ENCODE peak calls at places on chromosomes 3 and 15, in seven cellular contexts. One of them, this sample, is unnamed.

GRCh38 chr15:62124176-62124952 is 40.7 kb downstream of the C2CD4B start:
- DNase-seq in GM06990: no peak
- DNase-seq in NCI-H460: no peak
- DNase-seq in foreskin fibroblast: peak; percentile 5
- DNase-seq in HFFc6: no peak
- DNase-seq in memory B cell: no peak
- DNase-seq in MCF 10A: no peak
- DNase-seq in this sample: no peak

GRCh38 chr3:4741404-4742307 is 237.6 kb upstream of the BHLHE40 start:
- DNase-seq in GM06990: no peak
- DNase-seq in NCI-H460: peak; percentile 95
- DNase-seq in foreskin fibroblast: peak; percentile 88
- DNase-seq in HFFc6: peak; percentile 93
- DNase-seq in memory B cell: no peak
- DNase-seq in MCF 10A: peak; percentile 99
- DNase-seq in this sample: peak; percentile 87

GRCh38 chr15:85771781-85772445 is 22.8 kb downstream of the KLHL25 start:
- DNase-seq in GM06990: no peak
- DNase-seq in NCI-H460: no peak
- DNase-seq in foreskin fibroblast: peak; percentile 83
- DNase-seq in HFFc6: no peak
- DNase-seq in memory B cell: no peak
- DNase-seq in MCF 10A: peak; percentile 39
- DNase-seq in this sample: peak; percentile 67

GRCh38 chr15:81786776-81787175 is 259.0 kb downstream of the MEX3B start:
- DNase-seq in GM06990: no peak
- DNase-seq in NCI-H460: no peak
- DNase-seq in foreskin fibroblast: no peak
- DNase-seq in HFFc6: no peak
- DNase-seq in memory B cell: no peak
- DNase-seq in MCF 10A: no peak
- DNase-seq in this sample: no peak

GRCh38 chr3:47542614-47543173 is 29.2 kb upstream of the ELP6 start:
- DNase-seq in GM06990: no peak
- DNase-seq in NCI-H460: no peak
- DNase-seq in foreskin fibroblast: peak; percentile 61
- DNase-seq in HFFc6: no peak
- DNase-seq in memory B cell: no peak
- DNase-seq in MCF 10A: no peak
- DNase-seq in this sample: no peak

GRCh38 chr3:31095254-31095653 is 200.8 kb upstream of the GADL1 start:
- DNase-seq in GM06990: no peak
- DNase-seq in NCI-H460: no peak
- DNase-seq in foreskin fibroblast: no peak
- DNase-seq in HFFc6: no peak
- DNase-seq in memory B cell: no peak
- DNase-seq in MCF 10A: no peak
- DNase-seq in this sample: no peak

GRCh38 chr3:21704796-21705195 is 46.2 kb downstream of the ZNF385D start:
- DNase-seq in GM06990: no peak
- DNase-seq in NCI-H460: no peak
- DNase-seq in foreskin fibroblast: peak; percentile 54
- DNase-seq in HFFc6: no peak
- DNase-seq in memory B cell: no peak
- DNase-seq in MCF 10A: no peak
- DNase-seq in this sample: no peak

GRCh38 chr3:139468407-139468806 is 7.9 kb downstream of the RBP2 start:
- DNase-seq in GM06990: no peak
- DNase-seq in NCI-H460: no peak
- DNase-seq in foreskin fibroblast: no peak
- DNase-seq in HFFc6: no peak
- DNase-seq in memory B cell: no peak
- DNase-seq in MCF 10A: no peak
- DNase-seq in this sample: peak; percentile 7

GRCh38 chr3:59526999-59527398 is 477.2 kb upstream of the CFAP20DC start:
- DNase-seq in GM06990: no peak
- DNase-seq in NCI-H460: no peak
- DNase-seq in foreskin fibroblast: no peak
- DNase-seq in HFFc6: no peak
- DNase-seq in memory B cell: no peak
- DNase-seq in MCF 10A: no peak
- DNase-seq in this sample: no peak

GRCh38 chr15:45129651-45130129 is at the start of the genes DUOX1 and DUOXA1:
- DNase-seq in GM06990: no peak
- DNase-seq in NCI-H460: no peak
- DNase-seq in foreskin fibroblast: peak; percentile 61
- DNase-seq in HFFc6: no peak
- DNase-seq in memory B cell: no peak
- DNase-seq in MCF 10A: peak; percentile 54
- DNase-seq in this sample: peak; percentile 93

GRCh38 chr3:73449774-73450173 is 175.0 kb downstream of the PDZRN3 start:
- DNase-seq in GM06990: peak; percentile 39
- DNase-seq in NCI-H460: no peak
- DNase-seq in foreskin fibroblast: peak; percentile 31
- DNase-seq in HFFc6: no peak
- DNase-seq in memory B cell: no peak
- DNase-seq in MCF 10A: no peak
- DNase-seq in this sample: no peak

GRCh38 chr3:8621872-8622271 is 22.7 kb downstream of the SSUH2 start:
- DNase-seq in GM06990: no peak
- DNase-seq in NCI-H460: no peak
- DNase-seq in foreskin fibroblast: peak; percentile 94
- DNase-seq in HFFc6: peak; percentile 87
- DNase-seq in memory B cell: no peak
- DNase-seq in MCF 10A: peak; percentile 46
- DNase-seq in this sample: no peak

This sample was measured in lower leg skin.